ENCODE peak calls at places on chromosome 1, in eight cellular contexts. I, N, D, V, A, O, Z and B are unnamed samples.

GRCh38 chr1:232192781-232193450 is 437.0 kb downstream of the SIPA1L2 start:
- DNase-seq in A (no peak), Z (no peak), D (no peak), N (no peak), O (no peak), V (no peak), I (no peak), B (no peak)

GRCh38 chr1:167765496-167765895 is 43.7 kb downstream of the MPZL1 start:
- DNase-seq in V (no peak), Z (no peak), D (no peak), A (no peak), O (no peak), N (no peak), I (no peak), B (no peak)

GRCh38 chr1:228037401-228038386 is 30.9 kb downstream of the WNT3A start:
- DNase-seq in O (no peak), V (no peak), Z (no peak), N (peak), I (no peak), A (no peak), D (peak), B (no peak)

GRCh38 chr1:31742462-31743212 is 21.5 kb downstream of the ADGRB2 start:
- DNase-seq in N (no peak), A (no peak), D (no peak), Z (no peak), O (no peak), V (no peak), I (no peak), B (no peak)

GRCh38 chr1:214429951-214430742 is 121.3 kb downstream of the PTPN14 start:
- DNase-seq in O (no peak), D (no peak), I (no peak), V (no peak), Z (no peak), N (no peak), A (no peak), B (no peak)

GRCh38 chr1:247286134-247286670 is 30.3 kb downstream of the VN1R5 start:
- DNase-seq in O (no peak), N (no peak), I (no peak), D (no peak), A (peak), V (no peak), Z (no peak), B (no peak)

GRCh38 chr1:180256353-180257027 is 26.4 kb downstream of the LHX4 start:
- DNase-seq in O (no peak), A (no peak), Z (no peak), D (peak), V (no peak), I (no peak), N (no peak), B (no peak)

GRCh38 chr1:47399138-47399840 is 16.8 kb upstream of the FOXE3 start:
- DNase-seq in Z (no peak), D (no peak), A (no peak), N (no peak), V (no peak), O (no peak), I (no peak), B (no peak)

GRCh38 chr1:239918633-239919032 is 173.1 kb upstream of the FMN2 start:
- DNase-seq in I (no peak), V (no peak), Z (no peak), O (no peak), N (no peak), A (no peak), D (no peak), B (no peak)

GRCh38 chr1:5748286-5749225 is 243.7 kb downstream of the NPHP4 start:
- DNase-seq in O (no peak), I (no peak), V (no peak), A (no peak), D (peak), Z (no peak), N (peak), B (no peak)

DNA sequence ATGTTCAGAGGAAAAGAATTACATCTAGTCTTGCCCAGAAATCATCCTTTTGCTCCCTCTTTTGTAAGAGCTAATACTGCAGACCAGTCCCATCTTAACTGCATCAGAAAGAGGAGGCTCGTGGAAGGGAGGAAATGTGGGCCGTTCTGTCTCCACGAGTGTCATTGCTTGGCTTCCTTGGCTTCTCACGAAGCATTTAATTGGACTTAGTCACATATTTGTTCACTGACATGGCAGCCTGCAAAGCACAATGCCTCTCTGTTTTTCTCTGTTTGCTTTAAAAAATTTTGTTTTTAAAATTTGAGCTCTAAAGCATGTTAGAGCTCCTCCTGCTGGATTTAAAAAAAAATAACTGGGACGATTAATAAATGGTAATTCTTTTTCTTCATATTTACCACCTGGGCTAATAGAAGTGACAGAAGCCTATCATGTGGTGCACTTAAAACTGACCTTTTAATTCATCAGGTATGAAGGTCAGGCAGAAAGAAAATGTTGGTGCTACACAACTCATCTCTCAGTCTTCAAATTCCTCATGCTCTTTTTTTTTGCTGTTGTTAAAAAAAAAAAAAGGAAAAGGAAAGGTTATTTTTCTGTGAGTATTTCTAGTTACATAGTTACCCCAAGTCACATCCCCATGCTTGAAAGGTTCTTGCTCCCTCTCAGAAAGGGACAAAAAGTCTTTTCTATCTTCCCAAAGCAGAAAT is 21.0 kb upstream of the C1orf105 start:
- DNase-seq in O (peak), N (no peak), I (peak), Z (peak), A (peak), D (no peak), V (peak), B (peak)
- H3K4me3 ChIP-seq in O (no peak), N (peak), I (no peak), Z (no peak), A (no peak), D (no peak), V (peak), B (no peak)

GRCh38 chr1:229563701-229564100 is 5.2 kb upstream of the ABCB10 start:
- DNase-seq in I (no peak), Z (no peak), D (no peak), A (no peak), V (peak), O (no peak), N (no peak), B (peak)

GRCh38 chr1:229562686-229563085 is 4.2 kb upstream of the ABCB10 start:
- DNase-seq in Z (no peak), V (no peak), N (no peak), O (no peak), I (no peak), D (no peak), A (no peak), B (peak)

GRCh38 chr1:229558460-229559335 is at the start of gene ABCB10:
- DNase-seq in V (peak), D (peak), O (peak), I (peak), N (peak), Z (peak), A (peak), B (peak)

GRCh38 chr1:229567109-229567868 is 8.8 kb upstream of the ABCB10 start:
- DNase-seq in Z (no peak), V (no peak), N (no peak), D (no peak), I (no peak), O (no peak), A (no peak), B (no peak)

GRCh38 chr1:229563241-229563640 is 4.7 kb upstream of the ABCB10 start:
- DNase-seq in V (no peak), O (no peak), A (no peak), Z (no peak), N (no peak), D (no peak), I (no peak), B (peak)
- TF ChIP-seq CTCF in V (no peak), O (no peak), A (no peak), Z (no peak), N (no peak), D (no peak), I (no peak), B (no peak)

GRCh38 chr1:197918815-197919522 is 1.8 kb downstream of the LHX9 start:
- DNase-seq in N (no peak), A (no peak), Z (no peak), D (no peak), I (no peak), V (no peak), O (no peak), B (no peak)
- H3K4me3 ChIP-seq in N (no peak), A (no peak), Z (no peak), D (no peak), I (no peak), V (peak), O (no peak), B (no peak)

GRCh38 chr1:2459757-2460156 is 16.3 kb upstream of the PLCH2 start:
- DNase-seq in O (peak), V (no peak), D (no peak), Z (peak), I (peak), N (no peak), A (no peak), B (peak)
- TF ChIP-seq CTCF in O (peak), V (no peak), D (no peak), Z (peak), I (no peak), N (peak), A (no peak), B (no peak)

DNA sequence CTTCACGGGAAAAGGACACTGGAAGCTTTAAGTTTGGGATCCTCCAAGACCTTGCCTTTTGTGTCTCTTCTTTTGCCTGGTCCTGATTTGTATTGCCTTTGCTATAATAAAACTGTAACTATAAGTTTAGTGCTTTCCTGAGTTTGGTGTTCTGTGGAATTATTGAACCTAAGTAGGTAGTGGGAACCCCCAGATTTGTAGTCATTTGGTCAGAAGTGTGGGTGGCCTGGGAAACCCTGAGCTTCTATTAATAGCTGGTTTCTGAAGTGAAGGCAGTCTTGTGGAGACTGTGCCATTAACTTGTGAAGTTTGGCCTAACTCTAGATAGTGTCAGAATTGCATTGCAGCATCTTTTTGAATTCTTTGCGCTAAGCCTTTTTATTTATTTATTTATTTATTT is 6.8 kb upstream of the MYCL start:
- DNase-seq in O (no peak), Z (no peak), V (no peak), I (no peak), A (no peak), N (no peak), D (no peak), B (no peak)
- H3K4me3 ChIP-seq in O (no peak), Z (no peak), V (no peak), I (no peak), A (no peak), N (no peak), D (no peak), B (no peak)

DNA sequence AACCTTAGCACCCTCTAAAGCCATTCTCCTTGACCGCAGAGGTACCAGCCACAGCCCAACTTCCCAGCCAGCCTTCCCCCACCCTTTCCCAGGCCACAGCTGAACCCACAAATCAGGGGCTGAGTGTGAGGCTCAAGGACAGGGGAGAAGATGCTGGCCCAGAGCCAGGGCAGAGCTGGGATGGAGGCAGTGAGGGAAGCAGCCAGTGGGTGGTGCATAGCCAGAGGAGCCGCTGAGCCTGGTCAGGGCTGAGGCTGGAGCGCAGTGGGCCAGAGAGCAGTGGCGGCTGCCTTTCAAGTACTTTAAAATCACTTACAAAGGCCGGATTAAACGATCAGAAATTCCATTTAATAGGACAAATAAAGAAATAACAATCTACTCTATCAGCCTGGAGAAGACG is 36.3 kb downstream of the DMAP1 start:
- DNase-seq in D (peak), Z (no peak), N (no peak), V (no peak), A (no peak), O (peak), I (no peak), B (peak)
- TF ChIP-seq CTCF in D (no peak), Z (no peak), N (no peak), V (no peak), A (no peak), O (no peak), I (no peak), B (no peak)

DNA sequence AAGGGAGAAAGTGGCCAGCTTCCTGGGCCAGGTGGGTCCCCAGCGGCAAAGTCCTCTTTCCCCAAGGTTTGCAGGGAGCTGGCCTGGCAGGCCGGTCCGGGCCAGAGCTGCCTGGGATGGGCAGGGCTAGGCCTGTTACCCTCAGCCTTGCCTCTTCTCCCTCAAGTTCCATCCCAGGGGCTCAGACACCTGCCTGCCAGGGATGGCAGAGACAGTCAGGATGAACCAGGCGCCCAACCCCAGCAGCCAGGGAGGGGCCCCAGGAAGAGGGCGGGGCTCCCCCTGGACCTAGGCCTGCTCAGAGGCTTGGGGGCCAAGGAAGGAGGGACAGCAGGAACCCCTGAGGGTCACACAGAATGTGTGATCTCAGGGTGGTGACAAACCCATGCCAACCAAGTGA is 120.6 kb downstream of the CASZ1 start:
- DNase-seq in I (no peak), V (no peak), D (no peak), O (no peak), Z (no peak), N (no peak), A (no peak), B (no peak)
- H3K4me3 ChIP-seq in I (no peak), V (no peak), D (no peak), O (no peak), Z (no peak), N (no peak), A (no peak), B (no peak)

DNA sequence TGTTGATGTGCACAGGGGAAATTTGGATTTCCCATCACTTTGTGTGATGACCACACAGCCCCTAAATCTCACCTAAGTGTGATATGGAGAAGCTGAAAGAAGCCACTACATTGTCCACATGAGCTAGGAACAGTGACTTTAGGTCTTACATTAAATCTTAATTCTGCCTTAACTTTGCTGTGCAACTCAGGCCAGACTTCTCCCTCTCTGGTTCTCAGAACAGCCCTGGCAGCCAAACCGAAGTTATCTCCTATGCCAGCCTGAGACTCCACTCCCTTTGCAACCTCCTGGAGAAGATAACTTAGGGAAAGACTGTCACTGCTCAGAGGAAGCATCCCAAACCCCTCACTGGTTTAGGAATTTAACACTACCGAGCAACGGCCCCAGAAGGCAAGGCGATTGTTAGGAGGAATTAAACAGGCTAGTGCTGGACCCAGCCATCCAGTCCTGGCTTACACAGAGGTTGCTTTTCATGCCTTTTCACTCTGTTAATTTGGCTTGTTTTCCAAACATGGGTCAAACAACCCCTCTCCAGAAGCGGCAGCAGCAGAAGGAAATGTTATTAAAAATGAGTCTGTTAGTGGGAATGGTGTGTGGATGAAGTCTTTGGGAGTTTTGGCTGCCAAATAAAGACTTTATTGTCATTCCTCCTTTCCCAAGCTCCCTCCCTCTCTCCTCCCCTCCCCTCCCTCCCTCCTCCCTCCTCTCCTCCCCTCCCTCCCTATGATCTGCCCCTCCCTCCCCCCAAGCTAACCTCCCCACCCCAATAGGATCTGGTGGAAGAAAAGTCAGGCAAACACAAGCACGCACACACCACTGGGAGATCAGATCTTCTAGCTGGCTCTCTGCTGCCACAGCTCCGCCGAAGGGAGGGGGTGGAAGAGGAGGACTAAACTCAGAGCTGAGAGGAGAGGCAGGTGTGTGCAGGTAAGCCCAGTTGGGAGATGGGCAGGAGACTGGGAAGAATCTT is at the start of gene PRELP:
- DNase-seq in N (peak), O (no peak), A (no peak), V (peak), I (peak), Z (no peak), D (peak), B (peak)
- TF ChIP-seq CTCF in N (no peak), O (no peak), A (no peak), V (no peak), I (no peak), Z (no peak), D (no peak), B (no peak)

GRCh38 chr1:103529746-103530145 is 4.2 kb downstream of the RNPC3 start:
- DNase-seq in V (no peak), Z (no peak), I (no peak), D (peak), N (peak), O (peak), A (no peak), B (no peak)

GRCh38 chr1:103523346-103523745 is 2.2 kb upstream of the RNPC3 start:
- DNase-seq in Z (no peak), I (no peak), V (no peak), D (no peak), N (no peak), A (no peak), O (no peak), B (no peak)

GRCh38 chr1:103525607-103526507 is at the start of gene RNPC3:
- DNase-seq in Z (peak), I (peak), O (peak), V (peak), D (peak), N (peak), A (peak), B (peak)

GRCh38 chr1:103525114-103525606 is 339 bp upstream of the RNPC3 start:
- DNase-seq in V (peak), I (peak), D (peak), A (no peak), N (no peak), O (peak), Z (peak), B (no peak)

GRCh38 chr1:103527331-103527730 is 1.8 kb downstream of the RNPC3 start:
- DNase-seq in O (no peak), V (no peak), Z (no peak), I (no peak), N (no peak), D (no peak), A (no peak), B (no peak)
- H3K4me3 ChIP-seq in O (no peak), V (peak), Z (no peak), I (peak), N (peak), D (no peak), A (no peak), B (no peak)

DNA sequence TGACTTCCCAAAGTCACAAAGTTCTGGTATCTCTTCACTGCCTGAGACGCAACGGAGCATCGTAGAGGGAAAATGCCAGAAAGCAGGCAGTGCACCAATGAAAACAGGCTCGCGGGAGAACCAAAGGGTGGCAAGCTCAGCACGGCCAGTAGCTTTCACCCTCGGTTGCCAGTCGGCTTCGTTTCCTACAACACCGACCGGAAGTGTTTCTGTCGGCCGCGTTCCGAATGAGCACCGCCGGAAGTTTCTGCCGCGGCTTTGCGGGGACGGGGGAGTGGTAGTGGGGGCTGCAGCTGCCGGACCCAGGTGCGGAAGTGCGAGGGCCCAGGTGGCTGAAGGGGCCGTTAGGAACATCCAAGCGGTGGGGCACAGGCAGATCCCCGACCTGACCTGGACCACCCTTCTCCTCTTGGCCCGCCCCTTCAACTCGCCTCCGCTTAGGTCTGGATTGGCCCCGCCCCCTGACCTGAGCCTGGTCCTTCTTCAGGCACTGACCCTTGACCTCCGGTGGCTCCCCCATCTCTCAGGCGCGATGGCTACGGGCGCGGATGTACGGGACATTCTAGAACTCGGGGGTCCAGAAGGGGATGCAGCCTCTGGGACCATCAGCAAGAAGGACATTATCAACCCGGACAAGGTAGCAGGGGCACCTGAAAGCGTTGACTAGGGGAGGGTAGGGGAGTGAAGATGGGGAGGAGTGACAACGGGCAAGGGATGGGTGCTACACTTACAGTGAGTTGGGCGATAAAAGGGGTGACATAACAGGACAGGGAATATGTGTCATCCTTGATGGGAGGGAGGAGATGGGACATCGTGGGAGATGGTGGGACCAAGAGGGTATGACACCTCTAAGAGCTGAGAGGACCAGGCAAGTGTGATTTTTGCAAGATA is at the start of gene DMAP1:
- DNase-seq in A (peak), D (peak), O (peak), Z (peak), I (peak), V (peak), N (peak), B (peak)
- TF ChIP-seq CTCF in A (no peak), D (no peak), O (no peak), Z (no peak), I (no peak), V (peak), N (peak), B (peak)